ENCODE peak calls at places on chromosomes 13 and 19, in seven cellular contexts. C, O, X, B, Q, H and R are unnamed samples.

GRCh38 chr19:42469311-42470239 is 26.8 kb upstream of the CXCL17 start:
- DNase-seq in B (peak; percentile 18), O (no peak), C (no peak), Q (no peak), X (no peak), H (no peak), R (no peak)

GRCh38 chr19:38101723-38102122 is 122.3 kb downstream of the DPF1 start:
- DNase-seq in C (no peak), X (no peak), Q (no peak), O (no peak), B (no peak), H (no peak), R (no peak)

GRCh38 chr13:40251343-40252032 is 415.0 kb downstream of the FOXO1 start:
- DNase-seq in C (no peak), X (no peak), Q (no peak), O (no peak), H (no peak), B (no peak), R (peak; percentile 62)

GRCh38 chr19:43720936-43721335 is 5.1 kb downstream of the IRGC start:
- DNase-seq in H (no peak), C (peak; percentile 56), X (no peak), O (no peak), B (no peak), Q (no peak), R (no peak)

GRCh38 chr19:41951686-41952172 is 7.4 kb downstream of the RABAC1 start:
- DNase-seq in C (peak; percentile 63), B (peak; percentile 76), X (peak; percentile 65), O (peak; percentile 16), Q (peak; percentile 85), H (no peak), R (peak; percentile 87)

GRCh38 chr13:45206340-45206739 is 5.5 kb upstream of the KCTD4 start:
- DNase-seq in Q (no peak), H (peak; percentile 84), C (peak; percentile 92), B (no peak), X (peak; percentile 69), O (peak; percentile 74), R (peak; percentile 66)

GRCh38 chr19:4120531-4120930 is 3.4 kb downstream of the MAP2K2 start:
- DNase-seq in X (no peak), H (no peak), B (no peak), C (peak; percentile 46), Q (no peak), O (no peak), R (no peak)

GRCh38 chr19:29517412-29517811 is 8.4 kb upstream of the VSTM2B start:
- DNase-seq in H (no peak), C (no peak), O (no peak), Q (peak; percentile 28), B (no peak), X (no peak), R (no peak)

GRCh38 chr13:64716936-64717335 is 2513.2 kb downstream of the PCDH9 start:
- DNase-seq in H (no peak), B (no peak), O (no peak), C (no peak), Q (no peak), X (no peak), R (no peak)

GRCh38 chr13:94494021-94494420 is 14.5 kb upstream of the DCT start:
- DNase-seq in O (no peak), Q (no peak), C (no peak), X (no peak), B (no peak), H (no peak), R (no peak)

GRCh38 chr13:101465877-101466276 is 13.4 kb downstream of the ITGBL1 start:
- DNase-seq in O (no peak), B (no peak), H (no peak), C (peak; percentile 45), Q (no peak), X (no peak), R (no peak)

DNA sequence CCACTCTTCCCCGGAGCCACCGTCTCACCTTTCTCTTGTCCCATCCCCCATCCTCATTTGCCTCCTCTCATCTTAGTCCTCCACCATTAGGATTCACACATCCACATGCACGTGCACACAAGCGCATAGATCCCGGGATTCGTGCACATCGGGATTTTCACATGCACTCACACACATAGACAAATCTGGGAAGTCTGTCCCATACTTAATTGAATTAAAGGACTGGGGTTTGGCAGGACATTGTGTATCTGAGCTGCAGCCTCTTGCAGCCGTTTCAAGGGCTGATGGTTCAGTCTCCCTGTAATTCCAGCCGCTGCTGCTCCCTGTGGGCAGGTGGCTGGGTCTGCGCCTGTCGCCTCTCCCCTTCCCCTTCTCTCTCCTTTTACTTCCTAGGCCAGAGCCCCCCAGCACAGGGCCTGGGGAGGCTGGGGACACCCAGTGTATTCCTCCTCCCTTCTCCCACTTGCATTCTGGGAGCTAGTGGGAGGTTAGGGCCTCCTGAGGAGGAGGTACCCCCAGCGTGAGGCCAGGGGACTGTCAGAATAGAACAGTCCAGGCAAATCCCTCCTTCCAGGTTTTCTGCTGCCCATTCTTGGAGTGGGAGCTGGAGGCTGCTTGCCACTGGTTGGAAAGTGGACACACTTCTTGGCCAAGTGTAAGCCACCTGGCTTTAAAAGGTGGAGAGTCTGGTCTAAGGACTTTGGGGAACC is 43.6 kb downstream of the LYL1 start:
- DNase-seq in H (no peak), Q (no peak), B (no peak), O (no peak), X (no peak), C (no peak), R (no peak)
- TF ChIP-seq CTCF in H (no peak), Q (no peak), B (no peak), O (no peak), X (no peak), C (peak; percentile 14), R (no peak)

GRCh38 chr13:75492389-75492788 is 10.4 kb upstream of the TBC1D4 start:
- DNase-seq in B (no peak), Q (no peak), H (no peak), X (no peak), O (no peak), C (peak; percentile 12), R (no peak)

GRCh38 chr13:75486146-75486545 is 4.2 kb upstream of the TBC1D4 start:
- DNase-seq in X (no peak), O (no peak), B (no peak), H (no peak), C (no peak), Q (no peak), R (peak; percentile 29)

GRCh38 chr13:75493156-75493555 is 11.2 kb upstream of the TBC1D4 start:
- DNase-seq in B (no peak), H (no peak), O (no peak), C (no peak), Q (no peak), X (no peak), R (no peak)

GRCh38 chr13:75486654-75487053 is 4.7 kb upstream of the TBC1D4 start:
- DNase-seq in O (no peak), H (no peak), B (no peak), X (no peak), Q (no peak), C (no peak), R (peak; percentile 30)

GRCh38 chr13:75489502-75490263 is 7.7 kb upstream of the TBC1D4 start:
- DNase-seq in H (no peak), Q (no peak), C (peak; percentile 67), B (no peak), X (peak; percentile 44), O (peak; percentile 15), R (peak; percentile 78)
- H3K4me3 ChIP-seq in H (no peak overlapping the region), Q (no peak overlapping the region), C (no peak overlapping the region), B (no peak overlapping the region), X (no peak overlapping the region), O (no peak overlapping the region), R (peak overlapping the region; percentile 44)

DNA sequence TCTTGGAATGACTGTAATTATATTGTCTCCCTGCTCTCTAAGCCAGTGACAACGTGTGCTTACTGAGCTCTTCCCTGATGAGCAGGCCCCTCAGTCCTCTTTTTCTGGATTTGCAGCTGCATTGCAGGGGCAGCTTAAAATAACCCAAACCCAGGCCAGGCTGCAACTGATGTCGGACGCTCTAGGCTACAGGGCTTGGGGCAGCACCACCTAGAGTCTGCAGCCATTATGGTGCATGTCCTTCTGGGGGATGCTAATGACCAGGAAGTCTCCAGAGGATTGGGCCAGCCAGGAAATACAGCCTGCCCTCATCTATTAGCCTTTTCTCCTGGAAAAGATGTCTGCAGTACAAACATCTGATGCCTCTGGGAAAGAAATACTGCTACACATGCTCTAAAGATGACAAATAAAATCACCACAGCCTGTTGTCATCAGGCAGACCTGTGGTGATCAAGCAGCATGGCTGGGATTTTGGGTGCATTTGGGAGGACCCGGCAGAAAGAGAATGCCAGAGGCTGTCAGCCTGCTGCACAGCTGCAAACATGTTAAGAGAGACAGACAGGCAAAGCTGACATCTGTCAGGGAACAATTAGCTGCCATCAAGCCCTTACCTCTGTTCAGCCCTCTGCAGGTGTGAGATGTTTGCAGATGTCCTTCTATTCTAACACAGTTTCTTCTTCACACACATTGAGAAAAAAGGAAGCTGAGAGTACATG is 51.8 kb downstream of the CCDC70 start:
- DNase-seq in C (no peak), O (no peak), Q (no peak), H (no peak), B (no peak), X (no peak), R (no peak)
- TF ChIP-seq CTCF in C (peak; percentile 10), O (no peak), Q (no peak), H (no peak), B (no peak), X (no peak), R (no peak)

DNA sequence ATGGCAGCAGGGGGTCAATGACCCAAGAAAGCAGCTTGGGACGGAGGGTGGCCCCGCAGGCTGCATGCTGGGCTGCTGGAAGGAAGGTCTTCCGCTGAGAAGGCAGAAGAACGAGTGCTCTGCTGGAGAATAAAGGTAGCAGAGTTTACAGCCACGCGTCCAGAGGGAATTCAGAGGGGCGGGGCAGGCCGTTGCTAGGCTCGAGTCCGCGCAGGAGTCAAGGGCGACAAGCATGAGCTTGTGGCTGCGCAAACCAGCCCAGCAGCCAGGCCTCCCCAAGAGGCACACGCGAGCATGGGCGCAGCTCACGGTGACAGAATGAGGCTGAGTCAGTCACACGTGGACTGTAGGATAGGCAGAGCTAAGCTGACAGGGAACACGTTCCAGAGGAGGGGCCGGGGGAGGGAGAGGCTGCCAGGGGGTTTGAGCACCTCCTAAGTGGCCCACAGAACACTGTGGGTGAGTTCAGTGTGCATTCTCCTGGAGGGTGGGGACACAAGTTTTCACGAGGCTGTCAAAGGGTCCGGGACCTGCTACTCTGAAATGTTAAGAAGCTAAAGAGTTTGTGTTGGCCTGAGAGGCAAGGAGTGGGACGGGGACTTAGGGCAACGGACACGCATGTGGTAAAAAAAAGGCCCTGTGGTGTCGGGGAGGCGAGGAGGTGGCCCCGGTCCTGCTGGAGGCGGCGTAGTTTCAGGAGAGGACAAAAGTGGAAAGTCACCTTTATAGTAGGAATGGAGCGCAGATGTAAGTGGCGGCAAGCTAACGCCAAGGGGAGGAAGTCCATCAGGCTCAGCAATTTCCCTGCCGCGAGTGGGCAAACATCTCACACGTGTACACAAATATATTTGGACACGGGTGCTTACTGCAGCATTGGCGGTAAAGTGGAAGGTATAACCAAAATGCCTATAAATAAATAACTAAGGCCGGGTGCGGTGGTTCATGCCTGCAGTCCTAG is 17.7 kb downstream of the RFX2 start:
- DNase-seq in X (no peak), C (peak; percentile 82), H (peak; percentile 72), O (no peak), Q (peak; percentile 95), B (peak; percentile 82), R (peak; percentile 41)
- H3K4me3 ChIP-seq in X (no peak overlapping the region), C (peak overlapping the region; percentile 9), H (no peak overlapping the region), O (peak overlapping the region; percentile 59), Q (peak overlapping the region; percentile 57), B (peak overlapping the region; percentile 30), R (no peak overlapping the region)